ENCODE peak calls at places on chromosomes 2 and 18, in nine cellular contexts. I is left ventricle myocardium inferior, D is astrocyte, A is neuronal stem cell, T is right lobe of liver, Z is pancreas, N is Karpas-422, B is right atrium auricular region, H is body of pancreas. P is an unnamed sample.
A peak's percentile ranks its signal among the peaks of the same experiment; 100 is the strongest.

GRCh38 chr2:189444322-189444721 is 3.0 kb downstream of the WDR75 start:
- DNase-seq in I (no peak), T (no peak), B (no peak), H (no peak), A (no peak), N (no peak), Z (no peak), D (no peak), P (no peak)

GRCh38 chr18:62982600-62983251 is 267.4 kb downstream of the PHLPP1 start:
- DNase-seq in Z (peak; percentile 56), A (peak; percentile 55), H (peak; percentile 59), B (peak; percentile 76), I (no peak), D (peak; percentile 17), T (no peak), N (peak; percentile 80), P (peak; percentile 47)

GRCh38 chr2:238493880-238494572 is 67.3 kb downstream of the ASB1 start:
- DNase-seq in T (no peak), D (no peak), N (peak; percentile 44), H (no peak), Z (no peak), B (no peak), A (no peak), I (no peak), P (no peak)

GRCh38 chr2:48459921-48460320 is 70.0 kb upstream of the STON1 start:
- DNase-seq in I (no peak), A (no peak), H (no peak), Z (no peak), D (no peak), N (no peak), T (no peak), B (no peak), P (no peak)

GRCh38 chr2:129796801-129797488 is 182.5 kb upstream of the RAB6C start:
- DNase-seq in H (no peak), N (no peak), A (no peak), I (no peak), D (no peak), Z (no peak), B (no peak), T (no peak), P (no peak)

GRCh38 chr2:119008108-119008507 is 66.1 kb downstream of the MARCO start:
- DNase-seq in A (no peak), T (no peak), Z (no peak), N (peak; percentile 43), D (no peak), H (no peak), I (no peak), B (no peak), P (no peak)

GRCh38 chr2:120602251-120602650 is 133.4 kb upstream of the GLI2 start:
- DNase-seq in N (no peak), I (peak; percentile 2), Z (no peak), B (no peak), A (no peak), D (no peak), T (peak; percentile 13), H (no peak), P (no peak)

GRCh38 chr2:185127412-185127811 is 529.1 kb downstream of the ZNF804A start:
- DNase-seq in T (no peak), N (no peak), B (no peak), H (no peak), A (no peak), Z (no peak), I (no peak), D (peak; percentile 2), P (no peak)

GRCh38 chr2:128607440-128607839 is 288.8 kb upstream of the HS6ST1 start:
- DNase-seq in I (peak; percentile 8), Z (no peak), B (no peak), N (no peak), A (no peak), H (no peak), D (no peak), T (peak; percentile 28), P (no peak)

GRCh38 chr2:236939751-236940229 is 145.9 kb upstream of the COPS8 start:
- DNase-seq in N (no peak), I (no peak), T (no peak), D (peak; percentile 33), H (no peak), B (peak; percentile 47), A (no peak), Z (no peak), P (no peak)

GRCh38 chr2:164620873-164621760 is at the start of gene GRB14:
- DNase-seq in Z (peak; percentile 85), D (no peak), A (no peak), B (no peak), H (peak; percentile 76), N (no peak), I (peak; percentile 56), T (peak; percentile 92), P (peak; percentile 80)

DNA sequence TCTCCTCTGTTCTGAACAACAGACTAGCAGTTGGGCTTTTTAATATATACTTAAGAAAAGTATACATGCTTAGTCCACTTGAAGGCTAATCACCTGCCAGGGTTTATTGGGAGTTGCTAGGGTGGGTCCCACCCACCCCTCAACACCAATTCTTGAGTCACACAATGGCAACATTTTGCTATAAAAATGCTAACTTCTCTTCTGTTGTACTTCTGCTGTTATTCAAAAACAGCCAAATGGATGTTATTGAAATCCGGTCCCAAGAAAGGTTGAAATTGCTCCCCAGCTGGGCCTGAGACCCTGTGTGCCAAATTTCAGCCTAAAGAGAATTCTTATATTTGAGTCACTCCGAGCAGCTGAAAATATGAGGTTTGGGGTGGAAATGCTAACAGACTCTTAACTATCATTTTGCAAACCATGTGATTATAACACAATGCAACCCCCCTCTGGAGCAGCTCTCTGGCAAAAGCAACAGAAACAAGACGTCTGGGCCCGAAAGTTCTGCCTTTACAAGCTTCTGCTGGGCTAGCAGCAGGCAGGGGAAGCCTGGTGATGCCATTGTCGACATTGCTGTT is 27.0 kb upstream of the ACVR1 start:
- DNase-seq in Z (no peak), A (no peak), B (no peak), N (no peak), I (no peak), D (no peak), H (no peak), T (no peak), P (no peak)
- H3K9me3 ChIP-seq in Z (no peaks in the 10 kb centered on the region), A (no peaks in the 10 kb centered on the region), B (no peaks in the 10 kb centered on the region), N (no peaks in the 10 kb centered on the region), I (no peaks in the 10 kb centered on the region), D (no peaks in the 10 kb centered on the region), H (no peaks in the 10 kb centered on the region), T (no peaks in the 10 kb centered on the region), P (no peaks in the 10 kb centered on the region)

GRCh38 chr2:65030933-65031332 is 25.3 kb upstream of the CEP68 start:
- DNase-seq in I (no peak), Z (no peak), A (no peak), H (no peak), T (no peak), B (no peak), D (no peak), N (peak; percentile 61), P (no peak)

GRCh38 chr2:65033178-65033577 is 23.0 kb upstream of the CEP68 start:
- DNase-seq in A (no peak), B (no peak), H (no peak), Z (no peak), T (no peak), I (no peak), D (no peak), N (peak; percentile 86), P (peak; percentile 66)

GRCh38 chr2:65030481-65030880 is 25.7 kb upstream of the CEP68 start:
- DNase-seq in B (no peak), A (no peak), H (no peak), T (no peak), I (no peak), Z (no peak), N (peak; percentile 95), D (no peak), P (peak; percentile 56)

GRCh38 chr2:65032016-65032975 is 23.9 kb upstream of the CEP68 start:
- DNase-seq in H (no peak), A (no peak), T (no peak), D (no peak), Z (no peak), I (no peak), B (no peak), N (no peak), P (peak; percentile 57)

DNA sequence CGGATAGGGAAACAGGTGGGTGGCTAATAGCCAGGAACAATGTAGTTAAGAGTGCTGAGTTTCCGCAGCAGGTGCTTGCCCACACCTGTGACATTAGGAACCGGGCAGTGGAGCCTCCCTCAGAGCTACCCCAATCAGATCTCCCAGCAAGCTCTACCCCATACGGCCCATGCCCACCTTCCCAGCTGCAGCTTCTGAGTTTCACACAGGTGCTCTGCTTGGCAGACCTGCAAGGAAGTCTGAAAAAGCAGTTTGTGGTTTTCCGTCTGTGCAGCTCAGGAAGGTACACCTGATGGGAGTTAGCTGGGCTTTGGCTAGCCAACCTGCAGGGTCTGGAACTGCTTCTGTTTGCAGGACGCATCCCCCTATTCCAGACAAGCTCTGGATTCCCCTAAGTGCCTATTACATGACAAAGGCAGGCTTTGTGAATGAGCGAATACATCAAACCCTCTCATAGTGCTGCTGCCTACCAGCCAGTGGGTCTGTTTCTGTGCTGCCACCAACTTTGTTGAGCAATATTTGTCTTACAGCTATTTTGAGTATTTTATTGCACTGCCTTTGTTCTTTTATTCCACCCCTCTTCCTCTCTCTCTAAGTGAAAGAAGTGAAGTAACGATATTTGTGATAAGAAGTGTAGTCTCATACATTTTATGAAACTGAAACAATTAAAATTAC is 24.7 kb upstream of the CEP68 start:
- DNase-seq in A (no peak), Z (peak; percentile 45), I (no peak), T (no peak), B (no peak), N (peak; percentile 87), D (no peak), H (peak; percentile 17), P (peak; percentile 96)
- H3K4me3 ChIP-seq in A (no peak overlapping the region), Z (no peak overlapping the region), I (no peak overlapping the region), T (no peak overlapping the region), B (no peak overlapping the region), N (peak overlapping the region; percentile 70), D (no peak overlapping the region), H (no peak overlapping the region), P (peak overlapping the region; percentile 55)

DNA sequence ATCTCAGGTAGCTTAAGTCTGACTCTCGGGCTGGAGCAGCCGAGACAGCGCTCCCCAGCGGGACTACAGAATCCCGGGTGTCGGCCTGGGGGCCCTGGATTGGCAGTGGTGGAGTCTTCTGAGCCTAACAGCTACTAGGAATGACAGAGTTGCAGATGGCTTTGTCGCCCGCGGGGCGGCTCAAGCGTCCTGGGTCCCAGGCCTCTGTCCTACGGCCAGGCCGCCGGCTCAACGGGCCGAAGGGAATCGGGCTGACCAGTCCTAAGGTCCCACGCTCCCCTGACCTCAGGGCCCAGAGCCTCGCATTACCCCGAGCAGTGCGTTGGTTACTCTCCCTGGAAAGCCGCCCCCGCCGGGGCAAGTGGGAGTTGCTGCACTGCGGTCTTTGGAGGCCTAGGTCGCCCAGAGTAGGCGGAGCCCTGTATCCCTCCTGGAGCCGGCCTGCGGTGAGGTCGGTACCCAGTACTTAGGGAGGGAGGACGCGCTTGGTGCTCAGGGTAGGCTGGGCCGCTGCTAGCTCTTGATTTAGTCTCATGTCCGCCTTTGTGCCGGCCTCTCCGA is 8.8 kb downstream of the SIX2 start:
- DNase-seq in T (peak; percentile 56), N (no peak), Z (no peak), H (no peak), I (no peak), B (no peak), D (no peak), A (no peak), P (no peak)
- H3K27me3 ChIP-seq in T (peaks cover 10% of the 10 kb centered on the region), N (no peaks in the 10 kb centered on the region), Z (no peaks in the 10 kb centered on the region), H (no peaks in the 10 kb centered on the region), I (peaks cover 100% of the 10 kb centered on the region), B (peaks cover 10% of the 10 kb centered on the region), D (peaks cover 95% of the 10 kb centered on the region), A (peaks cover 88% of the 10 kb centered on the region), P (no peaks in the 10 kb centered on the region)

DNA sequence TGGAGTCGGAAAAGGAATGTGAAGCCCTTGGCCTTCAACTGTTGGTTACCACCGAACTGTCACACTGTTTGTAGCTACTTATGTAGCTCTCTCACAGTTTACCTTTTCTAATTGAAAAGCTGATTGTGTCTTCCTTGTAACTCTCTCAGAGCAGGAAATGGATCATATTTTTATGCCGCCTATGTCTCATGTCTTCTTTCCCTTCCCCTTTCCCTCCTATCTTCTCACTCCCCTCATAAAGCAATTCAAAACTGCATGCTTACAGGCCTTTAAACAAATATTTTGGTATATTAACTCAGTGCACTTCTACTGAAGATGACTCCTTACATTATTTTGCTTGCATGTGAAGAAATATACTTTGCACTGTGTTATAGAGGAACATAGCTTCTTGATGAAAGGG is 6.0 kb downstream of the SLC39A10 start:
- DNase-seq in A (no peak), N (peak; percentile 62), H (no peak), B (no peak), T (no peak), I (no peak), Z (no peak), D (no peak), P (no peak)
- H3K9me3 ChIP-seq in A (no peaks in the 10 kb centered on the region), N (no peaks in the 10 kb centered on the region), H (no peaks in the 10 kb centered on the region), B (no peaks in the 10 kb centered on the region), T (no peaks in the 10 kb centered on the region), I (no peaks in the 10 kb centered on the region), Z (no peaks in the 10 kb centered on the region), D (no peaks in the 10 kb centered on the region), P (no peaks in the 10 kb centered on the region)